ENCODE peak calls at places on chromosomes 12 and 14, in four cellular contexts. One of them, this sample, is unnamed.

GRCh38 chr14:66228267-66228970 is 257.8 kb upstream of the CCDC196 start:
- DNase-seq in cardiac muscle cell: no peak
- DNase-seq in GM23248: peak; percentile 55
- DNase-seq in RWPE2: no peak
- DNase-seq in this sample: no peak

GRCh38 chr14:88228519-88229236 is 94.4 kb downstream of the KCNK10 start:
- DNase-seq in cardiac muscle cell: no peak
- DNase-seq in GM23248: peak; percentile 39
- DNase-seq in RWPE2: no peak
- DNase-seq in this sample: no peak

GRCh38 chr14:86596024-86596423 is 1066.1 kb downstream of the FLRT2 start:
- DNase-seq in cardiac muscle cell: no peak
- DNase-seq in GM23248: no peak
- DNase-seq in RWPE2: no peak
- DNase-seq in this sample: no peak

GRCh38 chr12:48995061-48995879 is 3.9 kb downstream of the DDN start:
- DNase-seq in cardiac muscle cell: peak; percentile 93
- DNase-seq in GM23248: peak; percentile 93
- DNase-seq in RWPE2: no peak
- DNase-seq in this sample: peak; percentile 93

GRCh38 chr14:76929927-76930326 is 98.6 kb downstream of the IRF2BPL start:
- DNase-seq in cardiac muscle cell: no peak
- DNase-seq in GM23248: peak; percentile 74
- DNase-seq in RWPE2: no peak
- DNase-seq in this sample: peak; percentile 44

GRCh38 chr12:92912052-92912451 is 17.0 kb downstream of the EEA1 start:
- DNase-seq in cardiac muscle cell: no peak
- DNase-seq in GM23248: peak; percentile 86
- DNase-seq in RWPE2: peak; percentile 56
- DNase-seq in this sample: no peak

GRCh38 chr14:93304771-93305170 is 28.1 kb downstream of the BTBD7 start:
- DNase-seq in cardiac muscle cell: no peak
- DNase-seq in GM23248: peak; percentile 77
- DNase-seq in RWPE2: no peak
- DNase-seq in this sample: no peak

GRCh38 chr12:64431791-64432190 is 20.1 kb upstream of the TBK1 start:
- DNase-seq in cardiac muscle cell: no peak
- DNase-seq in GM23248: no peak
- DNase-seq in RWPE2: no peak
- DNase-seq in this sample: no peak

GRCh38 chr12:46711756-46712155 is 114.0 kb downstream of the SLC38A4 start:
- DNase-seq in cardiac muscle cell: no peak
- DNase-seq in GM23248: peak; percentile 49
- DNase-seq in RWPE2: no peak
- DNase-seq in this sample: no peak

GRCh38 chr12:89348894-89349669 is 3.2 kb downstream of the DUSP6 start:
- DNase-seq in cardiac muscle cell: no peak
- DNase-seq in GM23248: peak; percentile 17
- DNase-seq in RWPE2: no peak
- DNase-seq in this sample: no peak

DNA sequence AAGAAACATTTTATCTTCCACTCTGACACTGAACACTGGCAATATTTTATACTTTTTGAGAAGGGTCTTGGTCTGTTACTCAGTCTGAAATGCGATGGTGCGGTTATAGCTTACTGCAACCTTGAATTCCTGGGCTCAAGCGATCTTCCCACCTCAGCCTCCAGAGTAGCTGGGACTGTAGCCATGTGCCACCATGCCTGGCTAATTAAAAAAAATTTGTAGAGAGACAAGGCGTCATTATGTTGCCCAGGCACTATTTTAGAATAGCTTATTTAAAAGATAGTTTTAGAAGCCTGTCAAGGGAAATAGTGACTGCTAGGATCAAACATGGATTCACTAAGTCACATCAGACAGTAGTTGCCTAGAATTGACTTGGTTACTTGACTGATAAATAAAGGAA is 5.9 kb downstream of the ERC1 start:
- DNase-seq in cardiac muscle cell: no peak
- DNase-seq in GM23248: no peak
- DNase-seq in RWPE2: no peak
- DNase-seq in this sample: no peak
- H3K36me3 ChIP-seq in cardiac muscle cell: no peaks in the 10 kb centered on the region
- H3K36me3 ChIP-seq in GM23248: no peaks in the 10 kb centered on the region
- H3K36me3 ChIP-seq in RWPE2: peaks cover 18% of the 10 kb centered on the region
- H3K36me3 ChIP-seq in this sample: no peaks in the 10 kb centered on the region

GRCh38 chr12:79288946-79289345 is 401.8 kb downstream of the PAWR start:
- DNase-seq in cardiac muscle cell: no peak
- DNase-seq in GM23248: no peak
- DNase-seq in RWPE2: no peak
- DNase-seq in this sample: no peak
- H3K4me3 ChIP-seq in cardiac muscle cell: no peak overlapping the region
- H3K4me3 ChIP-seq in GM23248: no peak overlapping the region
- H3K4me3 ChIP-seq in RWPE2: no peak overlapping the region
- H3K4me3 ChIP-seq in this sample: no peak overlapping the region

GRCh38 chr14:42510071-42510470 is 903.4 kb downstream of the LRFN5 start:
- DNase-seq in cardiac muscle cell: no peak
- DNase-seq in GM23248: no peak
- DNase-seq in RWPE2: no peak
- DNase-seq in this sample: no peak

GRCh38 chr14:42504433-42504832 is 897.8 kb downstream of the LRFN5 start:
- DNase-seq in cardiac muscle cell: no peak
- DNase-seq in GM23248: no peak
- DNase-seq in RWPE2: no peak
- DNase-seq in this sample: no peak

GRCh38 chr14:42513837-42514236 is 907.2 kb downstream of the LRFN5 start:
- DNase-seq in cardiac muscle cell: no peak
- DNase-seq in GM23248: no peak
- DNase-seq in RWPE2: no peak
- DNase-seq in this sample: no peak

GRCh38 chr14:42508209-42508946 is 901.7 kb downstream of the LRFN5 start:
- DNase-seq in cardiac muscle cell: no peak
- DNase-seq in GM23248: no peak
- DNase-seq in RWPE2: no peak
- DNase-seq in this sample: no peak
- H3K9me3 ChIP-seq in cardiac muscle cell: no peaks in the 10 kb centered on the region
- H3K9me3 ChIP-seq in GM23248: no peaks in the 10 kb centered on the region
- H3K9me3 ChIP-seq in RWPE2: no peaks in the 10 kb centered on the region
- H3K9me3 ChIP-seq in this sample: no peaks in the 10 kb centered on the region

GRCh38 chr12:70070494-70071007 is 172.7 kb upstream of the CNOT2 start:
- DNase-seq in cardiac muscle cell: no peak
- DNase-seq in GM23248: peak; percentile 1
- DNase-seq in RWPE2: no peak
- DNase-seq in this sample: no peak
- H3K36me3 ChIP-seq in cardiac muscle cell: no peaks in the 10 kb centered on the region
- H3K36me3 ChIP-seq in GM23248: no peaks in the 10 kb centered on the region
- H3K36me3 ChIP-seq in RWPE2: no peaks in the 10 kb centered on the region
- H3K36me3 ChIP-seq in this sample: no peaks in the 10 kb centered on the region

This sample was measured in WERI-Rb-1.